ENCODE peak calls at places on chromosomes 3 and 15, in ten cellular contexts. F, N, E, O, P, U, Z, H, T and Y are unnamed samples.

GRCh38 chr3:17384567-17385296 is 357.7 kb downstream of the TBC1D5 start:
- DNase-seq in F (no peak), N (no peak), E (no peak), O (no peak), P (peak), U (no peak), Z (no peak), H (peak), T (no peak), Y (no peak)

GRCh38 chr3:156834962-156835535 is 8.9 kb downstream of the LEKR1 start:
- DNase-seq in F (no peak), N (no peak), E (no peak), O (no peak), P (no peak), U (no peak), Z (no peak), H (peak), T (no peak), Y (no peak)

GRCh38 chr3:156317457-156317856 is 197.1 kb downstream of the KCNAB1 start:
- DNase-seq in F (no peak), N (peak), E (no peak), O (peak), P (peak), U (no peak), Z (peak), H (peak), T (no peak), Y (no peak)

GRCh38 chr3:57048728-57049127 is 11.7 kb upstream of the SPATA12 start:
- DNase-seq in F (no peak), N (no peak), E (no peak), O (no peak), P (peak), U (no peak), Z (no peak), H (no peak), T (no peak), Y (no peak)

GRCh38 chr3:138328341-138328740 is 1.3 kb downstream of the NME9 start:
- DNase-seq in F (no peak), N (no peak), E (no peak), O (peak), P (no peak), U (no peak), Z (no peak), H (peak), T (no peak), Y (no peak)

GRCh38 chr3:155704771-155705559 is 39.9 kb downstream of the PLCH1 start:
- DNase-seq in F (no peak), N (peak), E (no peak), O (no peak), P (peak), U (no peak), Z (peak), H (no peak), T (no peak), Y (no peak)

GRCh38 chr15:85730001-85730820 is 64.5 kb downstream of the KLHL25 start:
- DNase-seq in F (no peak), N (peak), E (peak), O (peak), P (peak), U (no peak), Z (peak), H (peak), T (peak), Y (peak)

GRCh38 chr3:151468284-151468917 is 7.5 kb upstream of the IGSF10 start:
- DNase-seq in F (no peak), N (peak), E (peak), O (peak), P (peak), U (peak), Z (peak), H (peak), T (peak), Y (peak)

GRCh38 chr3:4588410-4588809 is 95.3 kb downstream of the ITPR1 start:
- DNase-seq in F (no peak), N (peak), E (no peak), O (peak), P (peak), U (no peak), Z (peak), H (no peak), T (no peak), Y (no peak)

GRCh38 chr3:99842826-99843589 is 25.3 kb downstream of the CMSS1 start:
- DNase-seq in F (no peak), N (peak), E (no peak), O (peak), P (peak), U (no peak), Z (peak), H (peak), T (no peak), Y (peak)

GRCh38 chr3:23052230-23053019 is 150.7 kb upstream of the UBE2E2 start:
- DNase-seq in F (no peak), N (no peak), E (no peak), O (peak), P (no peak), U (no peak), Z (peak), H (no peak), T (no peak), Y (no peak)

GRCh38 chr15:77966540-77967290 is 110.8 kb downstream of the TBC1D2B start:
- DNase-seq in F (peak), N (peak), E (peak), O (peak), P (peak), U (peak), Z (peak), H (peak), T (no peak), Y (no peak)

GRCh38 chr15:72358532-72359180 is 17.2 kb downstream of the HEXA start:
- DNase-seq in F (no peak), N (peak), E (no peak), O (peak), P (peak), U (peak), Z (peak), H (no peak), T (peak), Y (no peak)

GRCh38 chr3:107216229-107216628 is 161.0 kb upstream of the CCDC54 start:
- DNase-seq in F (no peak), N (no peak), E (no peak), O (no peak), P (no peak), U (no peak), Z (no peak), H (no peak), T (no peak), Y (no peak)

GRCh38 chr3:113615976-113616375 is 80.5 kb downstream of the USF3 start:
- DNase-seq in F (no peak), N (no peak), E (no peak), O (no peak), P (no peak), U (no peak), Z (no peak), H (no peak), T (no peak), Y (no peak)

GRCh38 chr3:25724948-25725645 is 58.1 kb downstream of the NGLY1 start:
- DNase-seq in F (no peak), N (no peak), E (no peak), O (no peak), P (peak), U (no peak), Z (no peak), H (no peak), T (no peak), Y (no peak)

GRCh38 chr3:177446160-177446559 is 248.9 kb upstream of the TBL1XR1 start:
- DNase-seq in F (no peak), N (no peak), E (no peak), O (no peak), P (no peak), U (no peak), Z (no peak), H (no peak), T (no peak), Y (no peak)

GRCh38 chr15:84826369-84826823 is 9.2 kb downstream of the ALPK3 start:
- DNase-seq in F (no peak), N (peak), E (no peak), O (peak), P (peak), U (no peak), Z (no peak), H (peak), T (no peak), Y (no peak)

GRCh38 chr3:119145500-119146167 is at the start of gene TEX55:
- DNase-seq in F (no peak), N (peak), E (no peak), O (peak), P (peak), U (no peak), Z (peak), H (peak), T (peak), Y (no peak)

GRCh38 chr3:177250108-177250507 is 52.8 kb upstream of the TBL1XR1 start:
- DNase-seq in F (no peak), N (no peak), E (no peak), O (no peak), P (no peak), U (no peak), Z (no peak), H (no peak), T (no peak), Y (no peak)

GRCh38 chr15:100725121-100726069 is 123.0 kb downstream of the ASB7 start:
- DNase-seq in F (no peak), N (peak), E (no peak), O (peak), P (peak), U (peak), Z (peak), H (no peak), T (no peak), Y (no peak)

GRCh38 chr3:149604125-149604851 is 53.5 kb downstream of the WWTR1 start:
- DNase-seq in F (no peak), N (no peak), E (no peak), O (peak), P (no peak), U (no peak), Z (no peak), H (no peak), T (no peak), Y (no peak)

GRCh38 chr3:99869621-99870020 is 52.0 kb downstream of the CMSS1 start:
- DNase-seq in F (no peak), N (peak), E (no peak), O (no peak), P (no peak), U (no peak), Z (no peak), H (no peak), T (no peak), Y (no peak)

GRCh38 chr15:43118276-43118675 is 12.4 kb upstream of the UBR1 start:
- DNase-seq in F (no peak), N (no peak), E (no peak), O (no peak), P (no peak), U (no peak), Z (no peak), H (no peak), T (no peak), Y (no peak)

GRCh38 chr3:100563228-100563627 is 46.2 kb upstream of the ADGRG7 start:
- DNase-seq in F (no peak), N (no peak), E (no peak), O (no peak), P (no peak), U (no peak), Z (no peak), H (no peak), T (no peak), Y (no peak)

GRCh38 chr3:66405701-66406091 is 95.1 kb downstream of the LRIG1 start:
- DNase-seq in F (peak), N (peak), E (no peak), O (peak), P (peak), U (peak), Z (peak), H (no peak), T (peak), Y (no peak)

GRCh38 chr3:50327943-50328691 is at the start of gene TUSC2:
- DNase-seq in F (peak), N (peak), E (peak), O (peak), P (peak), U (peak), Z (peak), H (peak), T (peak), Y (peak)

GRCh38 chr3:138846350-138846756 is 11.6 kb upstream of the PIK3CB start:
- DNase-seq in F (no peak), N (no peak), E (no peak), O (no peak), P (no peak), U (no peak), Z (no peak), H (no peak), T (no peak), Y (no peak)

GRCh38 chr15:52178765-52179164 is 12.4 kb downstream of the GNB5 start:
- DNase-seq in F (no peak), N (peak), E (no peak), O (peak), P (no peak), U (no peak), Z (no peak), H (no peak), T (no peak), Y (no peak)

GRCh38 chr3:126998728-126999127 is 15.8 kb downstream of the PLXNA1 start:
- DNase-seq in F (no peak), N (no peak), E (no peak), O (no peak), P (no peak), U (no peak), Z (no peak), H (no peak), T (no peak), Y (no peak)

GRCh38 chr3:12716605-12717121 is 42.4 kb downstream of the TMEM40 start:
- DNase-seq in F (no peak), N (peak), E (no peak), O (no peak), P (no peak), U (no peak), Z (peak), H (no peak), T (no peak), Y (no peak)

GRCh38 chr3:189635385-189635784 is 4.2 kb downstream of the TP63 start:
- DNase-seq in F (no peak), N (no peak), E (no peak), O (no peak), P (no peak), U (no peak), Z (no peak), H (peak), T (no peak), Y (no peak)

GRCh38 chr3:38478901-38479300 is 17.2 kb upstream of the EXOG start:
- DNase-seq in F (no peak), N (no peak), E (no peak), O (no peak), P (no peak), U (no peak), Z (no peak), H (no peak), T (no peak), Y (no peak)

GRCh38 chr15:90189781-90190467 is 11.2 kb upstream of the SEMA4B start:
- DNase-seq in F (no peak), N (no peak), E (no peak), O (no peak), P (no peak), U (no peak), Z (no peak), H (no peak), T (no peak), Y (no peak)

GRCh38 chr15:78075490-78076230 is 1.9 kb downstream of the TBC1D2B start:
- DNase-seq in F (no peak), N (peak), E (no peak), O (peak), P (peak), U (peak), Z (peak), H (peak), T (peak), Y (peak)

GRCh38 chr3:11099306-11099705 is 55.0 kb upstream of the HRH1 start:
- DNase-seq in F (no peak), N (no peak), E (no peak), O (no peak), P (no peak), U (no peak), Z (peak), H (no peak), T (no peak), Y (no peak)

GRCh38 chr15:63996794-63997357 is 49.4 kb downstream of the DAPK2 start:
- DNase-seq in F (no peak), N (no peak), E (no peak), O (no peak), P (no peak), U (no peak), Z (no peak), H (no peak), T (no peak), Y (no peak)